ENCODE peak calls at places on chromosomes 11 and 22, in five cellular contexts. One of them, this sample, is unnamed.

GRCh38 chr11:64890084-64890944 is 11.9 kb upstream of the EHD1 start:
- DNase-seq in right atrium auricular region: no peak
- DNase-seq in Peyer's patch: no peak
- DNase-seq in effector memory CD4-positive, alpha-beta T cell: no peak
- DNase-seq in upper lobe of left lung: no peak
- DNase-seq in this sample: no peak

GRCh38 chr11:121669422-121669821 is 216.7 kb upstream of the SORL1-AS1 start:
- DNase-seq in Peyer's patch: no peak
- DNase-seq in upper lobe of left lung: no peak
- DNase-seq in right atrium auricular region: no peak
- DNase-seq in effector memory CD4-positive, alpha-beta T cell: no peak
- DNase-seq in this sample: no peak

GRCh38 chr11:62574363-62575057 is 819 bp upstream of the EEF1G start:
- DNase-seq in Peyer's patch: peak; percentile 37
- DNase-seq in right atrium auricular region: no peak
- DNase-seq in effector memory CD4-positive, alpha-beta T cell: no peak
- DNase-seq in upper lobe of left lung: peak; percentile 31
- DNase-seq in this sample: no peak

GRCh38 chr11:46526489-46527215 is 67.2 kb downstream of the AMBRA1 start:
- DNase-seq in upper lobe of left lung: no peak
- DNase-seq in Peyer's patch: no peak
- DNase-seq in right atrium auricular region: no peak
- DNase-seq in effector memory CD4-positive, alpha-beta T cell: no peak
- DNase-seq in this sample: no peak

GRCh38 chr11:133508448-133508847 is 23.9 kb downstream of the OPCML start:
- DNase-seq in right atrium auricular region: no peak
- DNase-seq in Peyer's patch: no peak
- DNase-seq in upper lobe of left lung: no peak
- DNase-seq in effector memory CD4-positive, alpha-beta T cell: no peak
- DNase-seq in this sample: no peak

GRCh38 chr11:47176328-47177228 is at the start of gene ARFGAP2:
- DNase-seq in upper lobe of left lung: peak; percentile 98
- DNase-seq in Peyer's patch: peak; percentile 96
- DNase-seq in effector memory CD4-positive, alpha-beta T cell: peak; percentile 93
- DNase-seq in right atrium auricular region: peak; percentile 96
- DNase-seq in this sample: peak; percentile 94

GRCh38 chr11:23233075-23233474 is 372.8 kb upstream of the CCDC179 start:
- DNase-seq in right atrium auricular region: no peak
- DNase-seq in upper lobe of left lung: no peak
- DNase-seq in effector memory CD4-positive, alpha-beta T cell: no peak
- DNase-seq in Peyer's patch: no peak
- DNase-seq in this sample: no peak

GRCh38 chr11:135027461-135027860 is 615.4 kb upstream of the B3GAT1 start:
- DNase-seq in right atrium auricular region: no peak
- DNase-seq in Peyer's patch: no peak
- DNase-seq in upper lobe of left lung: no peak
- DNase-seq in effector memory CD4-positive, alpha-beta T cell: no peak
- DNase-seq in this sample: no peak

GRCh38 chr11:59418151-59418550 is 8.1 kb downstream of the OR5A2 start:
- DNase-seq in right atrium auricular region: no peak
- DNase-seq in Peyer's patch: no peak
- DNase-seq in effector memory CD4-positive, alpha-beta T cell: no peak
- DNase-seq in upper lobe of left lung: no peak
- DNase-seq in this sample: no peak

GRCh38 chr11:16744128-16744725 is 5.8 kb downstream of the C11orf58 start:
- DNase-seq in effector memory CD4-positive, alpha-beta T cell: no peak
- DNase-seq in upper lobe of left lung: no peak
- DNase-seq in Peyer's patch: no peak
- DNase-seq in right atrium auricular region: no peak
- DNase-seq in this sample: no peak

GRCh38 chr22:30640361-30640760 is 4.8 kb downstream of the SLC35E4 start:
- DNase-seq in right atrium auricular region: no peak
- DNase-seq in upper lobe of left lung: no peak
- DNase-seq in Peyer's patch: no peak
- DNase-seq in effector memory CD4-positive, alpha-beta T cell: no peak
- DNase-seq in this sample: no peak

GRCh38 chr11:6251990-6252473 is 7.6 kb upstream of the CCKBR start:
- DNase-seq in Peyer's patch: no peak
- DNase-seq in effector memory CD4-positive, alpha-beta T cell: no peak
- DNase-seq in upper lobe of left lung: peak; percentile 22
- DNase-seq in right atrium auricular region: no peak
- DNase-seq in this sample: no peak

GRCh38 chr11:11611381-11611780 is 10.4 kb downstream of the GALNT18 start:
- DNase-seq in upper lobe of left lung: no peak
- DNase-seq in Peyer's patch: no peak
- DNase-seq in right atrium auricular region: no peak
- DNase-seq in effector memory CD4-positive, alpha-beta T cell: no peak
- DNase-seq in this sample: no peak

GRCh38 chr11:37978647-37979046 is 1380.6 kb upstream of the RAG2 start:
- DNase-seq in right atrium auricular region: no peak
- DNase-seq in effector memory CD4-positive, alpha-beta T cell: no peak
- DNase-seq in upper lobe of left lung: no peak
- DNase-seq in Peyer's patch: no peak
- DNase-seq in this sample: no peak

GRCh38 chr22:49045276-49045675 is 782.4 kb downstream of the BRD1 start:
- DNase-seq in Peyer's patch: no peak
- DNase-seq in right atrium auricular region: no peak
- DNase-seq in effector memory CD4-positive, alpha-beta T cell: no peak
- DNase-seq in upper lobe of left lung: no peak
- DNase-seq in this sample: no peak

GRCh38 chr22:37492428-37493344 is 6.5 kb upstream of the MFNG start:
- DNase-seq in upper lobe of left lung: peak; percentile 31
- DNase-seq in effector memory CD4-positive, alpha-beta T cell: peak; percentile 24
- DNase-seq in right atrium auricular region: no peak
- DNase-seq in Peyer's patch: peak; percentile 40
- DNase-seq in this sample: peak; percentile 21

GRCh38 chr11:27466363-27466762 is 6.2 kb downstream of the LGR4 start:
- DNase-seq in right atrium auricular region: no peak
- DNase-seq in Peyer's patch: no peak
- DNase-seq in upper lobe of left lung: no peak
- DNase-seq in effector memory CD4-positive, alpha-beta T cell: no peak
- DNase-seq in this sample: no peak
- H3K4me1 ChIP-seq in right atrium auricular region: no peaks in the 10 kb centered on the region
- H3K4me1 ChIP-seq in Peyer's patch: no peaks in the 10 kb centered on the region
- H3K4me1 ChIP-seq in upper lobe of left lung: peaks cover 5% of the 10 kb centered on the region
- H3K4me1 ChIP-seq in effector memory CD4-positive, alpha-beta T cell: peaks cover 1% of the 10 kb centered on the region
- H3K4me1 ChIP-seq in this sample: peaks cover 7% of the 10 kb centered on the region

GRCh38 chr11:57308426-57309060 is 16.2 kb downstream of the TNKS1BP1 start:
- DNase-seq in effector memory CD4-positive, alpha-beta T cell: no peak
- DNase-seq in Peyer's patch: no peak
- DNase-seq in upper lobe of left lung: no peak
- DNase-seq in right atrium auricular region: no peak
- DNase-seq in this sample: no peak
- H3K4me1 ChIP-seq in effector memory CD4-positive, alpha-beta T cell: peaks cover 7% of the 10 kb centered on the region
- H3K4me1 ChIP-seq in Peyer's patch: no peaks in the 10 kb centered on the region
- H3K4me1 ChIP-seq in upper lobe of left lung: peaks cover 98% of the 10 kb centered on the region
- H3K4me1 ChIP-seq in right atrium auricular region: no peaks in the 10 kb centered on the region
- H3K4me1 ChIP-seq in this sample: peaks cover 8% of the 10 kb centered on the region

GRCh38 chr11:110294509-110294908 is 1.9 kb downstream of the RDX start:
- DNase-seq in Peyer's patch: no peak
- DNase-seq in right atrium auricular region: no peak
- DNase-seq in upper lobe of left lung: no peak
- DNase-seq in effector memory CD4-positive, alpha-beta T cell: no peak
- DNase-seq in this sample: no peak

GRCh38 chr11:110286298-110287040 is 9.9 kb downstream of the RDX start:
- DNase-seq in right atrium auricular region: no peak
- DNase-seq in Peyer's patch: no peak
- DNase-seq in upper lobe of left lung: no peak
- DNase-seq in effector memory CD4-positive, alpha-beta T cell: no peak
- DNase-seq in this sample: no peak

GRCh38 chr11:110290591-110291334 is 5.7 kb downstream of the RDX start:
- DNase-seq in effector memory CD4-positive, alpha-beta T cell: no peak
- DNase-seq in right atrium auricular region: no peak
- DNase-seq in upper lobe of left lung: no peak
- DNase-seq in Peyer's patch: no peak
- DNase-seq in this sample: no peak

GRCh38 chr11:110287537-110287936 is 8.9 kb downstream of the RDX start:
- DNase-seq in right atrium auricular region: no peak
- DNase-seq in upper lobe of left lung: no peak
- DNase-seq in Peyer's patch: no peak
- DNase-seq in effector memory CD4-positive, alpha-beta T cell: no peak
- DNase-seq in this sample: no peak

GRCh38 chr11:110289472-110289871 is 6.9 kb downstream of the RDX start:
- DNase-seq in right atrium auricular region: no peak
- DNase-seq in effector memory CD4-positive, alpha-beta T cell: no peak
- DNase-seq in upper lobe of left lung: no peak
- DNase-seq in Peyer's patch: no peak
- DNase-seq in this sample: no peak
- H3K4me1 ChIP-seq in right atrium auricular region: no peaks in the 10 kb centered on the region
- H3K4me1 ChIP-seq in effector memory CD4-positive, alpha-beta T cell: no peaks in the 10 kb centered on the region
- H3K4me1 ChIP-seq in upper lobe of left lung: peaks cover 54% of the 10 kb centered on the region
- H3K4me1 ChIP-seq in Peyer's patch: no peaks in the 10 kb centered on the region
- H3K4me1 ChIP-seq in this sample: peaks cover 6% of the 10 kb centered on the region

DNA sequence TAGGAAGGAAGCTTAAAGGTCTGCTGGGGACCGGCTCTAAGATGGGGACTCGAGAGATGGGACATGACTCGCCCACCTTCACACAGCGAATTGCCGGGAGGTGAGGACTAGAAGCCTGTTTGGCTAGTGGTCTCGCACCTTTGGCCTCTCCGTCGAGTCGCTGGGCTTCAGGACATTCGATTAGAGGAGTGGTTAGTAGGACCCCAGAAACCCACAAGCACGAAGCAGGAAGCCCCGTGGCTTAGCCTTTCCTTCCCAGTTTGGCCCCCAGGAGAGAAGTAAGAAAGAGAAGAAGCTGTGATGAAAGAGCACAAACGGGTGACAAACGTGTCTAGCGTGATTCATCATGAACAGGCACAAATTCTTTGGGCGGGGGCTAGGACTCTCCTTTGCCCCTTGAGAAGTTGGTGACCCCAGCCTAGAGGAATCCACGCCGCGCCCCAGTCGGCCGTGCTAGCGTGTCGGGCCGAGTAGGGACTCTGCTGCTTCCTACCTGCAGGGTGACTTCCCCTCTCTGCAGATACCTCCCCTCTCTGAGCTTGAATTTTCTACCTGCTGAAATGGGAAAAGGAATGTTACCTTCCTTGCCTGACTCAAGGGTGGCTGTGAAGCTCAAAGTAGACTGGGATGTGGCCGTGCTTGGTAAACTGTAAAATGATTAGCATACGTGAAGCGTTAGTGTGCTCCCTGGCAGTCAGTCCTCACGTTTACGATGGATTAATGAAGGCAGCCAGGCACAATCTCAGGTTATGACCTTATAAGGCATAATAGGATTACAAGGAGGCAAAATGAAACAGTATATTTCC is 1.1 kb upstream of the ADM start:
- DNase-seq in right atrium auricular region: no peak
- DNase-seq in upper lobe of left lung: peak; percentile 66
- DNase-seq in Peyer's patch: peak; percentile 59
- DNase-seq in effector memory CD4-positive, alpha-beta T cell: no peak
- DNase-seq in this sample: peak; percentile 38
- H3K4me1 ChIP-seq in right atrium auricular region: no peaks in the 10 kb centered on the region
- H3K4me1 ChIP-seq in upper lobe of left lung: peaks cover 68% of the 10 kb centered on the region
- H3K4me1 ChIP-seq in Peyer's patch: no peaks in the 10 kb centered on the region
- H3K4me1 ChIP-seq in effector memory CD4-positive, alpha-beta T cell: peaks cover 47% of the 10 kb centered on the region
- H3K4me1 ChIP-seq in this sample: peaks cover 55% of the 10 kb centered on the region

DNA sequence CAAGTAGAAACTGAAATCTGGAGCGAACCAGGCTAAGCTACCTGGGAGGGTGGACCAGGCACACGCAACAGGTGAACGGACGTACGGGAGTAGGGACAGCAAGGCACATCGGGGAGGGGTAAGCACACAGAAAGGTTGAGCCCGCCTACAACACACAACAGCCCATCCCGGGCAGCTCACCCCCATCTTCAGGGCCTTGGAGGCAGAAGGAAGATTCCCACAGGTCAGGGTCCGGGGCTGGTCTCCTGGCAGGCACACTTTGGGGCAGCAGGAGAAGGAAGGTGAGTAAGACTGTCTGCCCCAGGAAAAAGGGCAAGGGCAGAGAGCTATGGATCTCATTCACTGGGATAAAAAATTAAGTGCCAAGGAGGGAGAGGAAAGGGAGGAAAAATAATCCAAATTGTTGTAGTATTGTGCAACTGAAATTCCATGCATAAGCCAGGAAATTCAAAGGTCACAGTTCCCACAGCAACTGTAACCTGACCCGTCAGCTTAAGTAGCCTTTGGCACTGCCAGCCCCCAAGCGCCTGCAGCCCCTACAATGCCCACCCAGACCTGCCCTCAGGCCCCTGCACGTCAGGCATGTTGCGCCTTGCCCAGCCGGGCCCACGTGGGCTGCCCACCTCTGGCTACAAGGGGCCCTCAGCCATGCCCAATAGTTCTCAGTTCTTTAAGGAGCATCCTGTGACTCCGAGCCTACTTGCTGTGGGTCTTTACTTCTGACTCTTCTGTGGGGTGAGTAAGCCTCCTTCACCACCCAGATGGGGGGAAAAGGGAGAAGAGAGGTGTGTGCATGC is 51.8 kb downstream of the MICAL3 start:
- DNase-seq in effector memory CD4-positive, alpha-beta T cell: no peak
- DNase-seq in right atrium auricular region: no peak
- DNase-seq in upper lobe of left lung: no peak
- DNase-seq in Peyer's patch: no peak
- DNase-seq in this sample: no peak
- H3K4me1 ChIP-seq in effector memory CD4-positive, alpha-beta T cell: no peaks in the 10 kb centered on the region
- H3K4me1 ChIP-seq in right atrium auricular region: no peaks in the 10 kb centered on the region
- H3K4me1 ChIP-seq in upper lobe of left lung: peaks cover 22% of the 10 kb centered on the region
- H3K4me1 ChIP-seq in Peyer's patch: peaks cover 4% of the 10 kb centered on the region
- H3K4me1 ChIP-seq in this sample: no peaks in the 10 kb centered on the region

DNA sequence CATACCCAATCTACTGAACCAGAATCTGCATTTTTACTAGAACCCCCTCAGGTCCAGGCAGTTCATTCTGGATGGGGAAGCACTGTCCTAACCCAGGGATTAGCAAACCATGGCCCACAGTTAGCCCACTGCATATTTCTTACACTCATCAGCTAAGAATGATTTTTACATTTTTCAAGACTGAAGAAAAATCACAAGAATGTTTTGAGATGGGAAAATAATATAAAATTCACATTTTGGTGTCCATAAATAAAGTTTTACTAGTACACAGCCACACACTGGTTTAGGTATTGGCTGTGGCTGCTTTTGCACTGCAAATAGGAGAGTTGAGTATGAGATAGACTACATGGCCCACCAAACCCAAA is 59.4 kb downstream of the PPFIBP2 start:
- DNase-seq in effector memory CD4-positive, alpha-beta T cell: no peak
- DNase-seq in right atrium auricular region: no peak
- DNase-seq in upper lobe of left lung: no peak
- DNase-seq in Peyer's patch: no peak
- DNase-seq in this sample: no peak
- H3K4me1 ChIP-seq in effector memory CD4-positive, alpha-beta T cell: peaks cover 13% of the 10 kb centered on the region
- H3K4me1 ChIP-seq in right atrium auricular region: no peaks in the 10 kb centered on the region
- H3K4me1 ChIP-seq in upper lobe of left lung: peaks cover 65% of the 10 kb centered on the region
- H3K4me1 ChIP-seq in Peyer's patch: peaks cover 5% of the 10 kb centered on the region
- H3K4me1 ChIP-seq in this sample: peaks cover 25% of the 10 kb centered on the region

This sample was measured in CD8-positive, alpha-beta memory T cell.